ENCODE peak calls at places on chromosomes 1 and 21, in ten cellular contexts. C, O, V, J, X, M, Q, T, L and H are unnamed samples.

GRCh38 chr1:192489748-192490147 is 85.8 kb upstream of the RGS1 start:
- DNase-seq in C (peak), Q (peak), V (peak), T (peak), X (no peak), M (peak), O (peak), L (peak), J (peak), H (peak)

GRCh38 chr21:27213328-27213727 is 246.4 kb upstream of the ADAMTS5 start:
- DNase-seq in V (no peak), M (no peak), T (no peak), O (no peak), X (no peak), L (no peak), Q (no peak), C (no peak), J (no peak), H (no peak)

GRCh38 chr1:206672011-206672688 is 12.6 kb upstream of the MAPKAPK2 start:
- DNase-seq in C (no peak), O (no peak), Q (no peak), L (no peak), V (no peak), T (no peak), M (no peak), X (no peak), J (no peak), H (no peak)

GRCh38 chr1:70204578-70204977 is 801 bp downstream of the LRRC40 start:
- DNase-seq in T (no peak), J (no peak), L (no peak), O (no peak), M (no peak), C (no peak), V (no peak), Q (no peak), X (no peak), H (no peak)

GRCh38 chr1:156371553-156372264 is 2.7 kb downstream of the RHBG start:
- DNase-seq in O (peak), M (peak), X (peak), V (no peak), Q (peak), C (peak), J (peak), T (no peak), L (no peak), H (no peak)

GRCh38 chr21:44636209-44637017 is 743 bp upstream of the KRTAP10-10 start:
- DNase-seq in X (no peak), C (peak), V (no peak), M (no peak), J (no peak), O (no peak), Q (no peak), T (no peak), L (peak), H (no peak)

GRCh38 chr1:199302554-199302953 is 663.7 kb downstream of the PTPRC start:
- DNase-seq in O (no peak), J (no peak), L (no peak), X (no peak), C (no peak), T (no peak), V (no peak), Q (no peak), M (no peak), H (peak)

GRCh38 chr1:63148825-63149645 is 173.3 kb upstream of the FOXD3 start:
- DNase-seq in Q (no peak), V (no peak), X (no peak), L (no peak), T (peak), J (no peak), C (peak), O (peak), M (no peak), H (peak)

GRCh38 chr1:106278706-106279105 is 777.8 kb upstream of the PRMT6 start:
- DNase-seq in M (no peak), L (no peak), X (no peak), C (no peak), O (no peak), J (no peak), T (no peak), V (no peak), Q (no peak), H (no peak)

GRCh38 chr1:224052767-224053166 is 61.1 kb upstream of the FBXO28 start:
- DNase-seq in L (no peak), X (no peak), M (no peak), O (no peak), J (no peak), Q (no peak), C (no peak), T (no peak), V (no peak), H (peak)

GRCh38 chr1:240104662-240105061 is 13.0 kb downstream of the FMN2 start:
- DNase-seq in J (no peak), T (no peak), Q (no peak), M (no peak), L (no peak), C (no peak), O (no peak), V (no peak), X (no peak), H (no peak)

GRCh38 chr1:175822575-175822974 is 79.2 kb upstream of the TNR start:
- DNase-seq in Q (no peak), X (no peak), M (no peak), J (no peak), C (no peak), T (no peak), O (no peak), L (no peak), V (no peak), H (peak)

GRCh38 chr1:234745844-234746797 is 136.1 kb upstream of the IRF2BP2 start:
- DNase-seq in X (no peak), J (peak), O (no peak), C (no peak), T (no peak), V (no peak), M (no peak), L (no peak), Q (no peak), H (peak)

GRCh38 chr1:155184835-155185782 is 11.5 kb downstream of the TRIM46 start:
- DNase-seq in T (no peak), C (no peak), Q (peak), X (no peak), J (no peak), O (peak), M (peak), L (no peak), V (no peak), H (no peak)

GRCh38 chr1:176533020-176533419 is 70.0 kb downstream of the PAPPA2 start:
- DNase-seq in X (no peak), V (no peak), L (no peak), T (no peak), C (no peak), J (no peak), Q (no peak), O (no peak), M (no peak), H (no peak)

GRCh38 chr1:173867141-173867752 is 542 bp downstream of the GAS5 start:
- DNase-seq in V (no peak), M (no peak), L (peak), T (peak), C (no peak), O (no peak), J (no peak), Q (peak), X (no peak), H (no peak)

GRCh38 chr1:103194060-103194459 is 85.7 kb upstream of the COL11A1 start:
- DNase-seq in C (no peak), X (no peak), Q (no peak), J (no peak), V (no peak), O (no peak), T (no peak), M (no peak), L (no peak), H (no peak)

DNA sequence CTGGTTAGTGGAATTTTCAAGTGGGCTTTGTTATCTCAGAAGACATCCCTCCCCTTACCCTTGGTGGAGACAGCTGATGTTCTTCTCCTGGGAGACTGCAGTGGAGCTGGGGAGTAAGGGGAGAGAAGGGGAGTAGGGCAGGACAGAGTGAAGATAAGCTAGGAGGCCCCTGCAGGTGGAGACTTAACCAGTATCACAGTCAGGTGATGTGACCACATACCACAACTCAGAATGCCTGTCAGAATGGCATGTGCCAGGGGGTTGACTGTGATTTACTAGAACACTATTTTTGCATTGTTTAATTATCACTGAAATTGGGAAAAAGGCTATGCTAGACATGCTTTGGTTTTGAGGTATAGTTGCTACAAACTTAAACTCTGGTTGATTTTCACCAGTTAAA is 124.6 kb downstream of the NRDC start:
- DNase-seq in J (no peak), L (no peak), X (no peak), T (no peak), Q (no peak), V (no peak), C (no peak), M (no peak), O (no peak), H (no peak)
- TF ChIP-seq CTCF in J (no peak), L (no peak), X (no peak), T (no peak), Q (no peak), V (no peak), C (no peak), M (no peak), O (no peak), H (no peak)

DNA sequence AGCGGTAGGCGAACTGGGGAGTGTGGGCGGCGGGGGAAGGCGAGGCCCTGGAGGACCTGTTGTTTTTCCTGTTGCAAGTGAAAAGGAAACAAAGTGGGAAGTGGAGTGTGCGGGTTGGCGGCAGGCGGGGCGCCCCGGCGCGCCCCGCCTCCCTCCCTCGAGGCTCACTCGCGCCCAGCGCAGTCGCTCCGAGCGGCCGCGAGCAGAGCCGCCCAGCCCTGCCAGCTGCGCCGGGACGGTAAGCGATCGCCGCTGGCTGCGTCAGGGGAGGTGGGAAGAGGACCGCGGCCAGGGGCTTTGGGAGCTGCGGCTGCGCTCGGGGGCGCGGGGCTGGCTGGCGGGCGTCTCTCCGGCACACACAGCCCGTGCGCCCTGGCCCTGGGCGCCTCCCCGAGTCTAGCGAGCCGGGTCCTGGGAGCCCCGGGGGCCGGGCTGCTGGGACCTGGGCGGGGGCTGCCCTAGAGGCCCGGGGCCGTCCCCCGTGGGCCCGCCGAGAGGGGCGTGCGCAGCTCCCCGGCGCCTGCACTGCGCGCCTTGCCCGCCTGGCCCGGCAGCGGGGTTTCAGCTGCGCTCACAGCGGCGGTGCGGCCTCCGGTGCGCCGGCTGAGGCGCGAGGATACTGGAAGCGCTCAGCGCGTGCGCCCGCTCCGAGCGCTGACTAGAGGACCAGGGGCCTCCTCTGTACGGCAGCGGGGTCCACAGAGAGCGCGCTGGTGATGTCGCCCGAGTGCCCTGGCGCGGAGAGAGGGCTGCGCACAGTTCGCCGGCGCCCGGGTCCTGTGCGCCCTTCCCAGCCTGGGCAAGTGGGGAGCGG is at the start of gene PIK3CD:
- DNase-seq in O (no peak), Q (no peak), L (no peak), J (no peak), V (no peak), M (no peak), T (peak), X (peak), C (no peak), H (peak)
- H3K27ac ChIP-seq in O (peak), Q (no peak), L (no peak), J (no peak), V (peak), M (peak), T (no peak), X (no peak), C (peak), H (no peak)

GRCh38 chr1:32925360-32926142 is 24.4 kb upstream of the TMEM54 start:
- DNase-seq in O (peak), M (peak), V (no peak), J (peak), L (no peak), T (peak), Q (no peak), C (no peak), X (no peak), H (no peak)
- TF ChIP-seq CTCF in O (no peak), M (no peak), V (no peak), J (no peak), L (no peak), T (no peak), Q (no peak), C (no peak), X (no peak), H (no peak)

GRCh38 chr1:183106746-183107145 is 79.3 kb upstream of the LAMC2 start:
- DNase-seq in O (no peak), T (no peak), J (no peak), L (no peak), C (no peak), X (no peak), M (no peak), Q (no peak), V (no peak), H (no peak)

GRCh38 chr1:183106166-183106565 is 79.9 kb upstream of the LAMC2 start:
- DNase-seq in V (no peak), Q (no peak), M (no peak), L (no peak), J (no peak), X (no peak), C (no peak), T (no peak), O (no peak), H (no peak)

GRCh38 chr1:183103141-183103540 is 79.9 kb downstream of the LAMC1 start:
- DNase-seq in T (no peak), Q (peak), V (no peak), L (no peak), J (no peak), O (no peak), C (no peak), X (peak), M (no peak), H (no peak)

GRCh38 chr1:183103577-183103976 is 80.4 kb downstream of the LAMC1 start:
- DNase-seq in C (no peak), V (no peak), L (no peak), J (no peak), O (no peak), T (no peak), X (no peak), M (no peak), Q (no peak), H (no peak)

GRCh38 chr1:183105449-183105848 is 80.6 kb upstream of the LAMC2 start:
- DNase-seq in Q (no peak), T (no peak), X (no peak), O (no peak), V (no peak), J (no peak), C (no peak), L (no peak), M (no peak), H (no peak)
- H3K27ac ChIP-seq in Q (no peak), T (no peak), X (peak), O (no peak), V (no peak), J (no peak), C (no peak), L (no peak), M (peak), H (no peak)

GRCh38 chr1:45303582-45304310 is 22.9 kb upstream of the HPDL start:
- DNase-seq in X (peak), Q (peak), T (peak), J (peak), O (peak), V (peak), C (peak), L (peak), M (peak), H (peak)
- TF ChIP-seq CTCF in X (peak), Q (peak), T (peak), J (peak), O (peak), V (peak), C (peak), L (peak), M (peak), H (peak)

DNA sequence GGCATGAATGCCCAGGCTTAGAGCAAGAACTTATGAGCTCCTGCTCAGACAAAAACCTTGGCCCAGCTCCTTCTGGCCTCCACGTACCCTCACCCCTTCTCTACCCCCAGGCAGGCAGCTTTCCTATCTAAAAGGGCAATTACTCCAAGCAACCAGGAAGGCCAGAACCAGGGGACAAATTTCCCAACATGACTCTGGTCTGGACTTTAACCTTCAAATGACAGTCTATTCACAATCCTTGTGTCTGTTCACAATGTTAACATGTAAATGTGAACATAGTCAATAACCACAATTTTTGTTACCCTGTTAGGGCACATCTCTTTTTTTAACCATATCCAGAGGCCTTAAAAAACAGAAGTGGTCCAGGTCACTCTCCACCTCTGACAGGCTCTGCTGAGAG is 64.4 kb upstream of the LAPTM5 start:
- DNase-seq in J (no peak), L (no peak), X (no peak), V (no peak), O (no peak), Q (no peak), M (no peak), T (no peak), C (no peak), H (no peak)
- H3K27ac ChIP-seq in J (no peak), L (no peak), X (no peak), V (peak), O (no peak), Q (no peak), M (no peak), T (no peak), C (no peak), H (peak)

DNA sequence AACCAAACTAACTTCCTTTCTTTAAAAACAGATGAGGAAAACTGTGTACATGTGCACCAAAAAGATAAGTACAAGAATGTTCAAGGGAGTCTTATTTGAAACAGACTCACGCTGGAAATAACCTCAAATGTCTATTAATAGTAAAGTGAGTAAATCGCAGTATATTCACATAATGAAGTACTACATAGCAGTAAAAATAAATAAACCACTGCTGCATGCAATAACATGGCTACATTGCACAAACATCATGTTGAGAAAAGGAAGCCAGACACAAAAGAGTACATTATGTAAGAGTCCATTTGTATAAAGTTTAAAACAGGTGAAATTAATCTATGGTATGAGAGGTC is 5.3 kb upstream of the DENND2D start:
- DNase-seq in C (no peak), Q (no peak), L (no peak), T (no peak), V (no peak), X (no peak), O (no peak), M (no peak), J (no peak), H (no peak)
- TF ChIP-seq CTCF in C (no peak), Q (no peak), L (no peak), T (no peak), V (no peak), X (no peak), O (no peak), M (no peak), J (no peak), H (no peak)

DNA sequence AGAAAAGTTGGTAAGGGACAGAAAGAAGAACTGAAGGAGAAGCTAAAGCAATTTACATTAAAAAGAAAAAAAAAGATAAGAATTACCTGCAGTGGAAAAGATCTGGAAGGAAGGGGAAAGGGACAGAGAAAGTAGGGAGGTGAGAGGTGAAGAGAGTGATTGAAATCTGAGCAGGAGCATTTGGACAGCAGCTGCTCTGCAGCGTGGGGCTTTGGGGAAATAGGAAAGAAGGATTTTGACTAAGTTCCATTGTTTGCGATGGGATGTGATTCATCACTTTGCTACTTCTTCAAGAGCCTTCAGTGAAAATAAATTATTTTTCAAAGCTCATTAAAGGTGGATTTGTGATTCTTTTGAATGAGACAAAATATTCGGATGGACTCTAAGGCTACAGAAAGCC is 26.1 kb upstream of the NMNAT2 start:
- DNase-seq in J (no peak), L (no peak), C (no peak), V (no peak), M (no peak), O (no peak), Q (no peak), T (no peak), X (no peak), H (peak)
- H3K27ac ChIP-seq in J (no peak), L (no peak), C (no peak), V (no peak), M (no peak), O (no peak), Q (no peak), T (no peak), X (no peak), H (no peak)

DNA sequence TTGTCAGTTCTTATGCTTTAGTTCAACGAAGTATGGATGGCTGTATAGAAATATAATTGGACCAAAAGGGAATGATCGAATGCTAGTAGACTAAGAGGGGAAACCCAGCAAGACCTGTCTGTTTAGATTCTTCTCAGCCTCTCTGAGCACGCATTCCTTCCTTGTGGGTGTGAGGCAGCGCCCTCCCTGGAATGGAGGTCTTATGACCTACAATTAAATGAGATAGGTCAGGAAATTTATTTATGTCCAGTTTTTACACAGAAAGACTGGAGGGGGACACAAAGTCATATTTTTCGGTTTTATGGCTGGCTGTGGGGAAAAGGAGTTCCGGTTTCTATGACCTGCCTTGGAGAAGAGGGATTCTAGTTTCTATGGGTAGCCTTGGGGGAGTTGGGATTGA is 66.1 kb downstream of the KCNK1 start:
- DNase-seq in V (no peak), X (no peak), M (no peak), L (no peak), C (no peak), J (no peak), O (no peak), T (no peak), Q (no peak), H (no peak)
- TF ChIP-seq CTCF in V (no peak), X (no peak), M (no peak), L (no peak), C (no peak), J (no peak), O (no peak), T (peak), Q (no peak), H (no peak)

GRCh38 chr1:200379431-200379755 is 30.4 kb downstream of the ZNF281 start:
- DNase-seq in J (no peak), V (no peak), M (no peak), X (no peak), L (no peak), Q (no peak), O (no peak), C (no peak), T (no peak), H (peak)
- H3K27ac ChIP-seq in J (no peak), V (no peak), M (no peak), X (no peak), L (no peak), Q (no peak), O (peak), C (no peak), T (no peak), H (peak)